ENCODE peak calls at places on chromosomes 1 and 21, in ten cellular contexts. A is transverse colon, W is IMR-90, S is heart left ventricle, Z is lower lobe of right lung, N is uterus, R is colonic mucosa, B is mammary epithelial cell, G is cardiac muscle cell, O is left ventricle myocardium inferior. Y is an unnamed sample.

GRCh38 chr1:42518894-42519293 is 55.8 kb downstream of the CCDC30 start:
- DNase-seq in R (no peak), S (no peak), O (no peak), N (no peak), A (no peak), B (no peak), Z (no peak), G (no peak), W (no peak), Y (no peak)

GRCh38 chr1:96808186-96808585 is 86.6 kb downstream of the PTBP2 start:
- DNase-seq in A (no peak), G (peak; percentile 58), S (no peak), R (no peak), O (no peak), N (no peak), W (no peak), B (no peak), Z (no peak), Y (no peak)

GRCh38 chr1:98068016-98068415 is 147.2 kb upstream of the DPYD start:
- DNase-seq in R (no peak), B (no peak), W (no peak), N (no peak), S (no peak), A (no peak), O (no peak), Z (no peak), G (no peak), Y (no peak)

GRCh38 chr1:177780096-177780700 is 189.7 kb downstream of the SEC16B start:
- DNase-seq in W (peak; percentile 57), Z (no peak), N (no peak), B (peak; percentile 51), O (no peak), A (no peak), S (no peak), G (peak; percentile 64), R (no peak), Y (no peak)

GRCh38 chr21:32338209-32338921 is 39.7 kb downstream of the MRAP start:
- DNase-seq in O (no peak), S (no peak), Z (no peak), W (no peak), R (no peak), G (no peak), A (no peak), N (no peak), B (no peak), Y (no peak)

GRCh38 chr21:33025471-33026298 is at the start of gene OLIG2:
- DNase-seq in N (no peak), A (no peak), R (no peak), G (no peak), Z (no peak), W (peak; percentile 16), S (no peak), O (no peak), B (no peak), Y (no peak)

GRCh38 chr1:115275216-115275615 is 62.8 kb downstream of the NGF start:
- DNase-seq in A (no peak), R (no peak), G (peak; percentile 25), B (no peak), N (no peak), O (no peak), W (peak; percentile 30), S (no peak), Z (no peak), Y (no peak)

GRCh38 chr21:42841156-42841915 is 38.0 kb downstream of the WDR4 start:
- DNase-seq in Z (peak; percentile 25), R (no peak), S (peak; percentile 6), G (no peak), A (no peak), O (peak; percentile 1), B (no peak), W (no peak), N (no peak), Y (no peak)

GRCh38 chr21:45695086-45695485 is 51.6 kb downstream of the PCBP3 start:
- DNase-seq in G (peak; percentile 34), N (no peak), B (no peak), A (no peak), R (no peak), Z (no peak), S (no peak), W (no peak), O (no peak), Y (no peak)

GRCh38 chr1:10735603-10736305 is 60.7 kb downstream of the CASZ1 start:
- DNase-seq in S (no peak), R (no peak), A (no peak), N (no peak), Z (no peak), G (no peak), B (no peak), W (no peak), O (no peak), Y (no peak)

GRCh38 chr1:212862111-212862690 is 4.1 kb downstream of the FLVCR1 start:
- DNase-seq in S (no peak), W (no peak), G (no peak), O (no peak), N (no peak), A (no peak), Z (no peak), B (no peak), R (no peak), Y (no peak)

GRCh38 chr1:234619794-234620247 is 9.8 kb upstream of the IRF2BP2 start:
- DNase-seq in Z (no peak), W (no peak), N (no peak), B (no peak), O (no peak), G (no peak), S (no peak), R (no peak), A (no peak), Y (no peak)

DNA sequence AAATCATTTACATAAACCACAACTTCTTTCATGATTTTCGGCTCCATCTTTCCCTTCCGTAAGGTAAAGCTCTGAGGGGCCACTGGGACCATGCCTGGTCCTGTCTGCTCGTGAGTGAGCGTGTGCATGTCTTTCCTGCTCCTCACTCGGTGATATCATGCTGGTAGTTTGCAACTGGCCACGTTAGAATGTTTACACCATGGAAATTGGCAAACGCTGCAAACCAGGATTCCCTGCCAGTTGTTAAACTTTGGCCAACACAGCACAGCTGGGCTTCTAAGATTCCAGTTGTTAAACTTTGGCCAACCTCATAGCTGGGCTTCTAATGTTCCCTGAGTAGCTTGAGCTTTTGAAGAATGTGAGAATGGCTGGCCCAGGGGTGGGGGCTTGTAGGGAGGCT is 68.0 kb upstream of the ACTL8 start:
- DNase-seq in W (peak; percentile 48), S (no peak), B (no peak), O (no peak), N (no peak), R (no peak), A (no peak), Z (no peak), G (no peak), Y (no peak)
- TF ChIP-seq CTCF in W (no peak), S (no peak), B (no peak), O (no peak), N (no peak), R (no peak), A (no peak), Z (no peak), G (no peak), Y (no peak)

GRCh38 chr1:64894438-64895196 is 71.7 kb downstream of the JAK1 start:
- DNase-seq in S (no peak), A (no peak), R (no peak), Z (no peak), N (no peak), W (no peak), G (no peak), O (no peak), B (no peak), Y (no peak)
- H3K4me1 ChIP-seq in S (peaks cover 62% of the 10 kb centered on the region), A (peaks cover 45% of the 10 kb centered on the region), R (peaks cover 9% of the 10 kb centered on the region), Z (peaks cover 87% of the 10 kb centered on the region), N (peaks cover 12% of the 10 kb centered on the region), W (peaks cover 17% of the 10 kb centered on the region), G (peaks cover 28% of the 10 kb centered on the region), O (peaks cover 98% of the 10 kb centered on the region), B (peaks cover 20% of the 10 kb centered on the region), Y (peaks cover 22% of the 10 kb centered on the region)

GRCh38 chr1:94332952-94333351 is 85.2 kb upstream of the ABCD3 start:
- DNase-seq in Z (no peak), S (no peak), N (no peak), R (no peak), O (no peak), G (no peak), B (peak; percentile 57), A (no peak), W (peak; percentile 72), Y (no peak)
- TF ChIP-seq CTCF in Z (no peak), S (no peak), N (no peak), R (no peak), O (no peak), G (no peak), B (no peak), A (no peak), W (no peak), Y (no peak)

GRCh38 chr21:38912789-38913119 is 107.0 kb downstream of the ETS2 start:
- DNase-seq in W (no peak), O (no peak), A (no peak), R (peak; percentile 27), N (no peak), B (no peak), Z (no peak), S (no peak), G (no peak), Y (no peak)
- H3K4me1 ChIP-seq in W (peaks cover 17% of the 10 kb centered on the region), O (peaks cover 65% of the 10 kb centered on the region), A (peaks cover 40% of the 10 kb centered on the region), R (peaks cover 3% of the 10 kb centered on the region), N (peaks cover 12% of the 10 kb centered on the region), B (peaks cover 54% of the 10 kb centered on the region), Z (peaks cover 37% of the 10 kb centered on the region), S (peaks cover 43% of the 10 kb centered on the region), G (peaks cover 18% of the 10 kb centered on the region), Y (peaks cover 19% of the 10 kb centered on the region)

DNA sequence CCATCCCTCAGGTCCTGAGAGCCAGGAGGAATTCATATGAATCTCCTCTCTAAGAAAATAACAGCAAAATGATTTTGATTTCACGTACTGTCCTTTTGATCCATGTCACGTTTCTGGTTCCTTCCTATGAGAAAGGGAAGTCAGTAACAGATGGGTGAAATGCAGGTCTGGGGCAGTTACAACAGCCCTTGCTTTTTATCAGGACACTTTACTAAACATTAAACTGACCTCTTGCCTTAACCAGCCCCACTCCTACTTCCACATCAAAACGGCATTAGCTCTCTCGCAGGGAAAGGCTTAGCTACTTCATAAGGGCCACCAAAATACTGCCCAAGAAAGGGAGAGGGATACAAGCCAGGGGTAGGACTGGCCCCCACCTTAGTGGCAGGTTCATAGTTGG is 59.0 kb downstream of the SPATA46 start:
- DNase-seq in R (no peak), N (no peak), B (no peak), A (no peak), O (no peak), S (no peak), Z (no peak), W (no peak), G (no peak), Y (no peak)
- TF ChIP-seq CTCF in R (no peak), N (no peak), B (no peak), A (no peak), O (no peak), S (no peak), Z (no peak), W (no peak), G (no peak), Y (no peak)